ENCODE peak calls at places on chromosome 15, in six cellular contexts. X is esophagus squamous epithelium, E is NB4, D is heart left ventricle, C is transverse colon, R is A549. K is an unnamed sample.

GRCh38 chr15:36885709-36886108 is 214.6 kb downstream of the MEIS2 start:
- DNase-seq in X (no peak), E (no peak), D (no peak), C (no peak), R (no peak), K (no peak)

GRCh38 chr15:44034933-44035624 is 160.0 kb downstream of the FRMD5 start:
- DNase-seq in X (no peak), E (no peak), D (no peak), C (no peak), R (no peak), K (no peak)

GRCh38 chr15:92801774-92802464 is 98.2 kb upstream of the CHD2 start:
- DNase-seq in X (no peak), E (peak), D (peak), C (peak), R (peak), K (peak)

GRCh38 chr15:80418892-80419537 is 14.8 kb downstream of the ARNT2 start:
- DNase-seq in X (no peak), E (peak), D (no peak), C (no peak), R (peak), K (peak)

GRCh38 chr15:41241251-41241964 is 10.3 kb downstream of the CHP1 start:
- DNase-seq in X (no peak), E (no peak), D (peak), C (peak), R (no peak), K (peak)

GRCh38 chr15:41966414-41966812 is 5.9 kb downstream of the EHD4 start:
- DNase-seq in X (no peak), E (no peak), D (no peak), C (peak), R (no peak), K (no peak)

GRCh38 chr15:94351121-94351520 is 119.8 kb downstream of the MCTP2 start:
- DNase-seq in X (no peak), E (no peak), D (no peak), C (no peak), R (no peak), K (no peak)

GRCh38 chr15:90765489-90765888 is 48.3 kb downstream of the BLM start:
- DNase-seq in X (no peak), E (no peak), D (no peak), C (no peak), R (no peak), K (no peak)

GRCh38 chr15:64507293-64507802 is 47.0 kb downstream of the ZNF609 start:
- DNase-seq in X (no peak), E (peak), D (peak), C (peak), R (peak), K (peak)

GRCh38 chr15:63054281-63054683 is 11.7 kb downstream of the TPM1 start:
- DNase-seq in X (no peak), E (no peak), D (no peak), C (no peak), R (peak), K (no peak)
- TF ChIP-seq POLR2A in X (no peak), E (no peak), D (no peak), C (peak), R (no peak), K (no peak)

GRCh38 chr15:65655026-65655425 is 33.3 kb downstream of the SLC24A1 start:
- DNase-seq in X (no peak), E (no peak), D (no peak), C (no peak), R (no peak), K (no peak)
- TF ChIP-seq POLR2A in X (no peak), E (no peak), D (no peak), C (no peak), R (no peak), K (no peak)

GRCh38 chr15:75069301-75069925 is 46.0 kb downstream of the PPCDC start:
- DNase-seq in X (no peak), E (peak), D (no peak), C (no peak), R (no peak), K (no peak)
- TF ChIP-seq POLR2A in X (no peak), E (no peak), D (no peak), C (no peak), R (no peak), K (no peak)

DNA sequence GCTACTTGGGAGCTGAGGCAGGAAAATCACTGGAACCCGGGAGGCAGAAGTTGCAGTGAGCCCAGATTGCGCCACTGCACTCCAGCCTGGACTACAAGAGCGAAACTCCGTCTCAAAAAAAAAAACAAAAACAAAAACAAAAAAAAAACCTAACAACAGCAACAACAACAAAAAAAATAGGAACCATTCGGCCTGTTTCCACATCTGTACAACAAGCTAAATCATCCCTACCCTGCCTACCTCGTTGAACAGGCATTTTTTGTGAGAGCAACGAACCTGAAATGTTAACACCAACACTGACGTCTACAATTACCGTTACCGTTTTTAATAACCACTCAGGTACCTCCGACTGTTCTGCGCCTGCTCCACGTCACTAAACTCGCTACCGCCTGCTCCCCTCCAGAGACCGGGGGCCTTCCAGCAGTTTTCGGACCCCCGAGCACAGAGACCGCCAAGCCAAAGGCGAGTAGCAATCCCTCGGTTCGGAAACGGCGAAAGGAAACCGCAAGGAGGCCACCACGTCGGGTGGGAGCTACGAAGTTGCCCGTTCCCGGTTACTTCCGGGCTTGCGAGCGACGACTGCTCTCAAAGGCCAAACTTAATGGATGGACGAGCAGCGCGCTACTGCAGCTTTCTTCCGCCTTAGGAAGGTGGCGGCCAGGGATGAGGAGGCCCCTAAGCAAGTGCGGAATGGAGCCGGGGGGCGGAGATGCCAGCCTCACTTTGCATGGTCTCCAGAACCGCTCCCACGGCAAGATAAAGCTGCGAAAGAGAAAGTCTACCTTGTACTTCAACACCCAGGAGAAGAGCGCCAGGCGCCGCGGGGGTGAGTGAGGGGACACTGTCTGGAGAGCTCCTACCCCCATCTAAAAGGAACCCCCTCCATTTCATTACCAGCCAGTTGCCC is at the start of the genes PIGB and PIGBOS1:
- DNase-seq in X (peak), E (peak), D (peak), C (peak), R (peak), K (peak)
- TF ChIP-seq POLR2A in X (peak), E (peak), D (no peak), C (peak), R (peak), K (peak)

GRCh38 chr15:83794209-83794608 is 140.3 kb downstream of the ADAMTSL3 start:
- DNase-seq in X (no peak), E (no peak), D (no peak), C (no peak), R (no peak), K (no peak)

GRCh38 chr15:83793069-83793468 is 139.1 kb downstream of the ADAMTSL3 start:
- DNase-seq in X (no peak), E (no peak), D (no peak), C (no peak), R (no peak), K (no peak)
- TF ChIP-seq POLR2A in X (no peak), E (no peak), D (no peak), C (no peak), R (no peak), K (no peak)

K was measured in erythroblast.